ENCODE peak calls at places on chromosomes 4 and X, in nine cellular contexts. R is GM12891; E is keratinocyte; M is AG09319; Y is activated T-helper 1 cell treated with Interleukin-2 at 50 U/mL for 16 hours; K is effector memory CD4-positive, alpha-beta T cell; C is stimulated activated CD4-positive, alpha-beta T cell treated with anti-CD3 and anti-CD28 coated beads, TNF-alpha, amount 100 ng/mL, for 1 hour; X is activated CD4-positive, alpha-beta T cell treated with anti-CD3 and anti-CD28 coated beads for 24 hours; B is right cardiac atrium. A is an unnamed sample.

GRCh38 chrX:23742174-23742692 is 843 bp downstream of the ACOT9 start:
- DNase-seq in X (no peak), K (no peak), Y (no peak), E (peak), M (peak), R (no peak), C (no peak), B (peak), A (no peak)

GRCh38 chr4:186342582-186342981 is 76.6 kb downstream of the F11 start:
- DNase-seq in Y (no peak), M (no peak), E (no peak), B (no peak), C (no peak), X (no peak), R (no peak), K (no peak), A (no peak)

GRCh38 chrX:104565791-104566687 is at the start of gene IL1RAPL2:
- DNase-seq in M (no peak), C (no peak), E (no peak), Y (no peak), X (no peak), K (no peak), B (peak), R (no peak), A (no peak)

GRCh38 chr4:82268050-82268825 is 105.6 kb downstream of the HNRNPD start:
- DNase-seq in M (peak), C (no peak), R (no peak), K (no peak), E (peak), B (no peak), X (peak), Y (peak), A (peak)

GRCh38 chrX:13257223-13258051 is 62.4 kb downstream of the ATXN3L start:
- DNase-seq in Y (no peak), E (no peak), X (no peak), K (no peak), M (no peak), B (no peak), R (no peak), C (no peak), A (no peak)

GRCh38 chr4:127188847-127189246 is 443.9 kb upstream of the INTU start:
- DNase-seq in M (no peak), E (no peak), B (no peak), Y (no peak), R (no peak), C (no peak), X (no peak), K (no peak), A (no peak)

GRCh38 chr4:1711906-1712215 is 258 bp downstream of the SLBP start:
- DNase-seq in C (no peak), Y (no peak), K (no peak), B (no peak), M (no peak), E (no peak), X (no peak), R (no peak), A (no peak)

GRCh38 chr4:139955600-139955999 is 198.4 kb downstream of the MAML3 start:
- DNase-seq in K (no peak), C (no peak), Y (no peak), E (no peak), M (no peak), B (no peak), X (no peak), R (no peak), A (no peak)

GRCh38 chr4:6939761-6940743 is 30.4 kb downstream of the TBC1D14 start:
- DNase-seq in R (no peak), Y (no peak), X (no peak), E (no peak), K (no peak), B (no peak), M (no peak), C (no peak), A (no peak)

GRCh38 chr4:15914291-15914690 is 24.2 kb downstream of the FGFBP1 start:
- DNase-seq in K (no peak), Y (no peak), B (no peak), E (no peak), X (no peak), M (no peak), R (no peak), C (no peak), A (no peak)

GRCh38 chrX:45621356-45622041 is 420.8 kb upstream of the DIPK2B start:
- DNase-seq in X (no peak), C (no peak), B (no peak), K (no peak), E (peak), R (no peak), Y (no peak), M (peak), A (no peak)